ENCODE peak calls at places on chromosomes 13 and 19, in ten cellular contexts. H is WERI-Rb-1, W is tibial artery, B is uterus, L is GM12891, D is GM04504, X is RPMI7951, U is fibroblast of mammary gland, R is GF-D8, I is WTC11. J is an unnamed sample.

GRCh38 chr19:39599116-39599515 is 3.2 kb upstream of the LGALS13 start:
- DNase-seq in H (no peak), W (no peak), B (no peak), L (no peak), D (peak), X (peak), U (peak), R (no peak), I (peak), J (no peak)

GRCh38 chr13:51894239-51894638 is 32.5 kb downstream of the CCDC70 start:
- DNase-seq in H (no peak), W (no peak), B (no peak), L (no peak), D (no peak), X (no peak), U (no peak), R (no peak), I (no peak), J (no peak)

GRCh38 chr13:98026457-98026857 is 73.0 kb downstream of the IPO5 start:
- DNase-seq in H (peak), W (no peak), B (no peak), L (no peak), D (no peak), X (no peak), U (peak), R (no peak), I (no peak), J (no peak)

GRCh38 chr19:29492761-29493160 is 33.0 kb upstream of the VSTM2B start:
- DNase-seq in H (no peak), W (no peak), B (no peak), L (no peak), D (no peak), X (peak), U (peak), R (no peak), I (no peak), J (no peak)

GRCh38 chr19:48656840-48657474 is 11.0 kb upstream of the CA11 start:
- DNase-seq in H (no peak), W (no peak), B (no peak), L (no peak), D (peak), X (peak), U (peak), R (no peak), I (no peak), J (peak)

GRCh38 chr13:28885191-28885590 is 65.1 kb downstream of the MTUS2 start:
- DNase-seq in H (no peak), W (no peak), B (no peak), L (no peak), D (no peak), X (no peak), U (no peak), R (no peak), I (no peak), J (no peak)

GRCh38 chr19:51002542-51003311 is 1.3 kb upstream of the KLK8 start:
- DNase-seq in H (no peak), W (no peak), B (no peak), L (no peak), D (no peak), X (peak), U (peak), R (no peak), I (peak), J (no peak)

GRCh38 chr13:44425815-44426078 is 52.1 kb downstream of the SERP2 start:
- DNase-seq in H (no peak), W (no peak), B (no peak), L (no peak), D (no peak), X (no peak), U (no peak), R (no peak), I (no peak), J (no peak)

GRCh38 chr19:46723023-46723461 is 6.1 kb upstream of the PRKD2 start:
- DNase-seq in H (no peak), W (no peak), B (no peak), L (no peak), D (no peak), X (no peak), U (no peak), R (no peak), I (no peak), J (no peak)

GRCh38 chr13:110138700-110139036 is 168.3 kb downstream of the COL4A1 start:
- DNase-seq in H (no peak), W (no peak), B (no peak), L (no peak), D (no peak), X (no peak), U (no peak), R (no peak), I (no peak), J (no peak)

GRCh38 chr19:36939153-36939552 is 23.0 kb downstream of the ZNF568 start:
- DNase-seq in H (no peak), W (no peak), B (no peak), L (no peak), D (no peak), X (peak), U (peak), R (no peak), I (no peak), J (no peak)